ENCODE peak calls at places on chromosomes 3 and 15, in six cellular contexts. S, C, G, O, A and M are unnamed samples. For H3K9me2 and H3K4me1, the result is how much of the 10 kb centered on the place peaks cover.

GRCh38 chr3:1960506-1960905 is 138.2 kb upstream of the CNTN4 start:
- DNase-seq in S (no peak), C (no peak), G (no peak), O (no peak), A (no peak), M (no peak)

GRCh38 chr3:154522031-154522430 is 92.0 kb upstream of the GPR149 start:
- DNase-seq in S (no peak), C (no peak), G (no peak), O (no peak), A (no peak), M (no peak)

GRCh38 chr15:44188810-44189209 is 6.3 kb downstream of the FRMD5 start:
- DNase-seq in S (no peak), C (no peak), G (no peak), O (no peak), A (no peak), M (no peak)

GRCh38 chr3:150363420-150363819 is 44.7 kb upstream of the TSC22D2 start:
- DNase-seq in S (no peak), C (no peak), G (no peak), O (no peak), A (no peak), M (no peak)

GRCh38 chr3:140920029-140920428 is 21.6 kb upstream of the SLC25A36 start:
- DNase-seq in S (no peak), C (no peak), G (peak), O (no peak), A (no peak), M (no peak)

GRCh38 chr3:134640872-134641470 is 9.9 kb downstream of the KY start:
- DNase-seq in S (peak), C (peak), G (peak), O (no peak), A (peak), M (peak)

GRCh38 chr3:72042397-72043211 is 257.7 kb upstream of the PROK2 start:
- DNase-seq in S (no peak), C (no peak), G (peak), O (no peak), A (no peak), M (no peak)

GRCh38 chr15:79091204-79091867 is 756 bp upstream of the RASGRF1 start:
- DNase-seq in S (peak), C (peak), G (peak), O (no peak), A (no peak), M (no peak)

GRCh38 chr3:84965141-84965540 is 6.4 kb downstream of the CADM2 start:
- DNase-seq in S (peak), C (peak), G (no peak), O (peak), A (peak), M (no peak)

GRCh38 chr3:142022381-142022780 is 127.0 kb downstream of the TFDP2 start:
- DNase-seq in S (peak), C (peak), G (peak), O (no peak), A (peak), M (peak)

GRCh38 chr3:167740961-167741587 is 5.6 kb downstream of the SERPINI1 start:
- DNase-seq in S (peak), C (peak), G (peak), O (peak), A (peak), M (peak)

GRCh38 chr3:119579366-119580147 is at the start of gene ADPRH:
- DNase-seq in S (peak), C (peak), G (peak), O (peak), A (peak), M (no peak)

GRCh38 chr15:92672102-92672501 is 16.5 kb upstream of the FAM174B start:
- DNase-seq in S (no peak), C (peak), G (no peak), O (no peak), A (no peak), M (no peak)

GRCh38 chr3:51982838-51983577 is at the start of gene ACY1:
- DNase-seq in S (peak), C (peak), G (peak), O (peak), A (peak), M (no peak)

GRCh38 chr15:41490355-41490754 is 3.3 kb upstream of the ITPKA start:
- DNase-seq in S (no peak), C (peak), G (peak), O (no peak), A (peak), M (no peak)

GRCh38 chr15:96411056-96412031 is 80.8 kb downstream of the NR2F2 start:
- DNase-seq in S (no peak), C (no peak), G (no peak), O (no peak), A (no peak), M (no peak)

DNA sequence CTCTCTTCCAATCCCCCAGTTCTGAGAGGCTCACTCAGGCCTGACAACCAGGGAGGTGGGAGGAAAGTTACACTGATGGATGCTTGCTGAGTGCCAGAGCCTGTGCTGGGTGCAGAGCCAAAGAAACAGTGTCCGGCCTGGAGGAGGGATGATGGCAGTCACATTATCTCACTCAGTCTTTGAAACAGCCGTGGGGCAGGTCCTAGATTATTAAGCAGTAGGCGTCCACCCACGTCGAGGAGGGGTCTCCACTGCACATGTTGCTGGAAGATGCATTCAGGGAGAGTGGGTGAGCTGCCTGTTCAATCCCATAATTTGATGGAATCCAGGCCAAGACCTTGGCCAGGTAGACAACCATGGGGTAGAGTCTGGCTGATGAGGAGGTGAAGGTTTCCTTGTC is 29.6 kb downstream of the ACAN start:
- DNase-seq in S (no peak), C (no peak), G (no peak), O (no peak), A (no peak), M (no peak)
- H3K9me2 ChIP-seq in S (under half), C (under half), G (under half), O (under half), A (under half), M (under half)

GRCh38 chr3:132344666-132345280 is 27.6 kb downstream of the ACP3 start:
- DNase-seq in S (no peak), C (no peak), G (peak), O (peak), A (peak), M (no peak)

GRCh38 chr3:132347095-132347494 is 29.9 kb downstream of the ACP3 start:
- DNase-seq in S (no peak), C (no peak), G (peak), O (peak), A (peak), M (no peak)

GRCh38 chr3:132348531-132348930 is 31.3 kb downstream of the ACP3 start:
- DNase-seq in S (no peak), C (no peak), G (no peak), O (no peak), A (no peak), M (no peak)

GRCh38 chr3:132350814-132351213 is 33.6 kb downstream of the ACP3 start:
- DNase-seq in S (no peak), C (no peak), G (no peak), O (no peak), A (no peak), M (no peak)

GRCh38 chr3:132347811-132348210 is 30.6 kb downstream of the ACP3 start:
- DNase-seq in S (no peak), C (no peak), G (no peak), O (no peak), A (no peak), M (no peak)
- H3K4me1 ChIP-seq in S (under half), C (under half), G (under half), O (under half), A (under half), M (under half)

DNA sequence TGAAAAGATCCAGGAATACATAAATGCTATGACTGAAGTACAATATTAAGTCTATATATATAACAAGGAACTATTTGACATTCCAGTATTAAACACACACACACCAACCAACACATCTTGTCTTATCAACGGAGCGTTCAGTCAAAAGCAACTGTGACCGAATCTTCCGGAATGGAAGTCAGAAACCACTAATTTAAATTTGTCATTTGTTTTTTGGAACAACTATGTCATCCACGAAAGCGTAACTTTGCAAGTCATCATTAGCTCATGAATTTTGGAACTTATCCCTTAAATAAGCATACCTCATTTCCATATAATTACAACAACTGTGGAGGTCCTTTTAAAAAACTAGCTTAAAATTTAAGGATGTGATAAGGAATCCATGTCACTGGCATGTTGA is 5.0 kb downstream of the ZNF385D start:
- DNase-seq in S (no peak), C (no peak), G (peak), O (no peak), A (no peak), M (no peak)
- H3K9me2 ChIP-seq in S (under half), C (under half), G (under half), O (under half), A (under half), M (under half)

GRCh38 chr15:64895285-64896065 is 16.2 kb upstream of the ANKDD1A start:
- DNase-seq in S (no peak), C (no peak), G (peak), O (no peak), A (no peak), M (peak)
- H3K4me1 ChIP-seq in S (under half), C (under half), G (under half), O (under half), A (under half), M (half or more)

DNA sequence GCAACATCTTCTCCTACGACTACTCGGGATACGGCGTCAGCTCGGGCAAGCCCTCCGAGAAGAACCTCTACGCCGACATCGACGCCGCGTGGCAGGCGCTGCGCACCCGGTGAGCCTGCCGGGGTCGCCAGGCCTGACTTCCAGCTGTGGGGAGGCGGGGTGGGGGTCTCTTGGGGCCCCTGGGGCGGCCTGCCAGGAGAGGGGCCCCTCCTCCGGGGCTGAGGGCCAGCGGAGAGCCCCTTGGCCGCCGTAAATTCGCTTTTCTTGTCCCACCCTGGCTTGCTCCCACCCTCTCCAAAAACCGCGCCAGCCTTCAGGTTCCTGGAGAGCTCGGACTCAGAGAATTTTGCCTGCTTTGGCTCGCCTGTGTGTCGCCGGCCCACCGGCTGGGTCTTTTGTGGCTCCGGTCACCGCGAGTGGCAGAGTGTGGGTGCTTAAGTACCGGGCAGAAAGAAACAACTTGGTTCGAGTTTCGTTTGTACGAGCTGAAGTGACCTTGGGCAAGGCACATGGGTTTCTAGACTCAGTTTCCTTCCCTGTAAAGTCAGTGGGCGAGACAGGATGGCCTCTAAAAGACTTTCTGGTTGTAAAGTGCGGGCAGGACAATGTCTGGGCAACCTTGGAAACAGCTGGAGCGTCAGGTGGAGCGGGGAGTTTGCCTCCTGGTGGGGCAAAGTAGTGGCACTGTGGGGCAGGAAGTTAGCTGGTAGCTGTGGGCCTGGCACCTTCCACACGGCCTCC is 971 bp downstream of the ABHD17C start:
- DNase-seq in S (peak), C (peak), G (peak), O (peak), A (peak), M (peak)
- H3K9me2 ChIP-seq in S (under half), C (under half), G (under half), O (under half), A (under half), M (under half)

DNA sequence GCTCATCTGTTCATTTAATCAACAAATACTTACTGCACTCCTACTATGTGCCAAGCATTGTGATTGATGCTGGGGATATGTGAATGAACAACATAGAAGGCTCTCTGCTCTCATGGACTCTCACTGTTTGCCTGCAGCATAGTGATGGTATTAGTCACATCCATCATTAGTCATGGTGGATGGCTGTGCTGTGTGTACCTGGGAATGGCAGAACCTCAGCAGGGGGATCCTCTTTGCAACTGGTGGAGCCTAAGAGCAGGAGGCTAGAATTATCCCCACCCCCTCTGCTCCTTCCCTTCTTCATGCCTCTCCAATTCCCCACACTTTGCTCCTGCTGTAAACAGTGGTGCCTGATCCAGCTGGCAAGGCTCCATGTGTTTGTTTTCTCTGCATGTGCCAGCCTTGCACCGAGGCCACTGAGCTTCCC is 20.5 kb downstream of the BOC start:
- DNase-seq in S (peak), C (no peak), G (peak), O (peak), A (peak), M (no peak)
- H3K4me1 ChIP-seq in S (under half), C (under half), G (under half), O (under half), A (under half), M (under half)

GRCh38 chr3:87558482-87558881 is 282.1 kb upstream of the POU1F1 start:
- DNase-seq in S (no peak), C (no peak), G (no peak), O (no peak), A (no peak), M (no peak)

GRCh38 chr3:87563712-87564111 is 287.3 kb upstream of the POU1F1 start:
- DNase-seq in S (no peak), C (no peak), G (no peak), O (no peak), A (peak), M (no peak)

DNA sequence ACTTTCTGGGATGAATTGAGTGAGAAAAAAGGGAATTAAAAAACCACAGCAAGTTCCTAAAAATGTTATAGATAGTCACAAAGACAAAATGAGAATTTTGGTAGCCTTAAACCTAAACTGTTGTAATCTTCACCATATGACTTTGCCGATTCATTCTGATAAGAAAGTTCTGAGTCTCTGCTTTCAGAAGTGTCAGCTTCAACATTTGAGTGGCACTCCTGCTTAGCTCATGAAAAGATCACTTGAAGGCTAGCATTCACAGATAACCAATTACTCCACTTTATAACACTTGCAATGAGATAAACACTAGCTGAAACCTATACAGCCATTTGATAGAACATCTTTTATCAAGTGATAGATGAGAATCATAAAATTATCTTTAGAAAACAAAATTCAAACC is 288.1 kb upstream of the POU1F1 start:
- DNase-seq in S (no peak), C (no peak), G (no peak), O (no peak), A (no peak), M (no peak)
- H3K9me2 ChIP-seq in S (under half), C (under half), G (under half), O (under half), A (under half), M (under half)

GRCh38 chr15:85786778-85787114 is 8.0 kb downstream of the KLHL25 start:
- DNase-seq in S (no peak), C (no peak), G (no peak), O (no peak), A (no peak), M (no peak)
- H3K4me1 ChIP-seq in S (under half), C (under half), G (under half), O (half or more), A (under half), M (under half)

GRCh38 chr3:48143567-48143966 is 44.6 kb downstream of the CDC25A start:
- DNase-seq in S (no peak), C (no peak), G (no peak), O (no peak), A (no peak), M (no peak)
- H3K9me2 ChIP-seq in S (under half), C (under half), G (under half), O (under half), A (under half), M (under half)